ENCODE peak calls at places on chromosomes 4 and X, in four cellular contexts. One of them, this sample, is unnamed.

GRCh38 chrX:124346064-124346876 is at the start of gene SH2D1A:
- DNase-seq in suprapubic skin: no peak
- DNase-seq in astrocyte of the spinal cord: no peak
- DNase-seq in foreskin fibroblast: no peak
- DNase-seq in this sample: no peak

GRCh38 chrX:333611-334311 is 15.2 kb upstream of the GTPBP6 start:
- DNase-seq in suprapubic skin: no peak
- DNase-seq in astrocyte of the spinal cord: no peak
- DNase-seq in foreskin fibroblast: no peak
- DNase-seq in this sample: no peak

GRCh38 chr4:7359302-7360063 is 75.2 kb downstream of the PSAPL1 start:
- DNase-seq in suprapubic skin: no peak
- DNase-seq in astrocyte of the spinal cord: no peak
- DNase-seq in foreskin fibroblast: no peak
- DNase-seq in this sample: no peak

GRCh38 chr4:55549888-55550287 is 3.2 kb upstream of the CLOCK start:
- DNase-seq in suprapubic skin: no peak
- DNase-seq in astrocyte of the spinal cord: peak; percentile 90
- DNase-seq in foreskin fibroblast: peak; percentile 50
- DNase-seq in this sample: peak; percentile 74

GRCh38 chrX:39974228-39974627 is 123.5 kb downstream of the BCOR start:
- DNase-seq in suprapubic skin: no peak
- DNase-seq in astrocyte of the spinal cord: no peak
- DNase-seq in foreskin fibroblast: no peak
- DNase-seq in this sample: no peak

GRCh38 chr4:38923746-38924145 is 56.1 kb downstream of the FAM114A1 start:
- DNase-seq in suprapubic skin: no peak
- DNase-seq in astrocyte of the spinal cord: no peak
- DNase-seq in foreskin fibroblast: no peak
- DNase-seq in this sample: no peak

GRCh38 chr4:147984065-147984777 is 252.3 kb downstream of the ARHGAP10 start:
- DNase-seq in suprapubic skin: no peak
- DNase-seq in astrocyte of the spinal cord: peak; percentile 55
- DNase-seq in foreskin fibroblast: peak; percentile 14
- DNase-seq in this sample: no peak

GRCh38 chr4:124953059-124953850 is 240.7 kb upstream of the ANKRD50 start:
- DNase-seq in suprapubic skin: no peak
- DNase-seq in astrocyte of the spinal cord: peak; percentile 82
- DNase-seq in foreskin fibroblast: peak; percentile 72
- DNase-seq in this sample: peak; percentile 28

GRCh38 chr4:107379054-107379869 is 340.8 kb downstream of the PAPSS1 start:
- DNase-seq in suprapubic skin: no peak
- DNase-seq in astrocyte of the spinal cord: peak; percentile 80
- DNase-seq in foreskin fibroblast: peak; percentile 11
- DNase-seq in this sample: peak; percentile 4

GRCh38 chr4:147928400-147928799 is 196.5 kb downstream of the ARHGAP10 start:
- DNase-seq in suprapubic skin: no peak
- DNase-seq in astrocyte of the spinal cord: peak; percentile 33
- DNase-seq in foreskin fibroblast: no peak
- DNase-seq in this sample: peak; percentile 24

GRCh38 chrX:153685179-153685536 is 2.6 kb upstream of the SLC6A8 start:
- DNase-seq in suprapubic skin: no peak
- DNase-seq in astrocyte of the spinal cord: no peak
- DNase-seq in foreskin fibroblast: no peak
- DNase-seq in this sample: no peak

GRCh38 chr4:83989835-83990234 is 453.9 kb downstream of the GPAT3 start:
- DNase-seq in suprapubic skin: no peak
- DNase-seq in astrocyte of the spinal cord: no peak
- DNase-seq in foreskin fibroblast: no peak
- DNase-seq in this sample: no peak

GRCh38 chr4:87071401-87071800 is 136.6 kb downstream of the AFF1 start:
- DNase-seq in suprapubic skin: no peak
- DNase-seq in astrocyte of the spinal cord: no peak
- DNase-seq in foreskin fibroblast: no peak
- DNase-seq in this sample: no peak

GRCh38 chrX:63561425-63561824 is 210.3 kb upstream of the SPIN4 start:
- DNase-seq in suprapubic skin: no peak
- DNase-seq in astrocyte of the spinal cord: no peak
- DNase-seq in foreskin fibroblast: no peak
- DNase-seq in this sample: no peak
- H3K4me3 ChIP-seq in suprapubic skin: peak overlapping the region; percentile 63
- H3K4me3 ChIP-seq in astrocyte of the spinal cord: peak overlapping the region; percentile 68
- H3K4me3 ChIP-seq in foreskin fibroblast: peak overlapping the region; percentile 85
- H3K4me3 ChIP-seq in this sample: peak overlapping the region; percentile 69

GRCh38 chrX:12702509-12703091 is 88.6 kb upstream of the PRPS2 start:
- DNase-seq in suprapubic skin: no peak
- DNase-seq in astrocyte of the spinal cord: no peak
- DNase-seq in foreskin fibroblast: no peak
- DNase-seq in this sample: no peak
- TF ChIP-seq CTCF in suprapubic skin: peak; percentile 11
- TF ChIP-seq CTCF in astrocyte of the spinal cord: peak; percentile 24
- TF ChIP-seq CTCF in foreskin fibroblast: no peak
- TF ChIP-seq CTCF in this sample: peak; percentile 25

GRCh38 chr4:90883519-90883918 is 756.3 kb downstream of the CCSER1 start:
- DNase-seq in suprapubic skin: no peak
- DNase-seq in astrocyte of the spinal cord: no peak
- DNase-seq in foreskin fibroblast: no peak
- DNase-seq in this sample: no peak
- H3K4me3 ChIP-seq in suprapubic skin: no peak overlapping the region
- H3K4me3 ChIP-seq in astrocyte of the spinal cord: no peak overlapping the region
- H3K4me3 ChIP-seq in foreskin fibroblast: no peak overlapping the region
- H3K4me3 ChIP-seq in this sample: no peak overlapping the region

GRCh38 chrX:7190157-7190556 is 42.2 kb upstream of the PUDP start:
- DNase-seq in suprapubic skin: no peak
- DNase-seq in astrocyte of the spinal cord: no peak
- DNase-seq in foreskin fibroblast: no peak
- DNase-seq in this sample: no peak

GRCh38 chrX:7192871-7193270 is 44.9 kb upstream of the PUDP start:
- DNase-seq in suprapubic skin: no peak
- DNase-seq in astrocyte of the spinal cord: no peak
- DNase-seq in foreskin fibroblast: no peak
- DNase-seq in this sample: no peak

GRCh38 chrX:7194606-7195005 is 46.7 kb upstream of the PUDP start:
- DNase-seq in suprapubic skin: no peak
- DNase-seq in astrocyte of the spinal cord: no peak
- DNase-seq in foreskin fibroblast: no peak
- DNase-seq in this sample: no peak

GRCh38 chrX:7191681-7192110 is 43.7 kb upstream of the PUDP start:
- DNase-seq in suprapubic skin: no peak
- DNase-seq in astrocyte of the spinal cord: no peak
- DNase-seq in foreskin fibroblast: no peak
- DNase-seq in this sample: no peak
- TF ChIP-seq CTCF in suprapubic skin: no peak
- TF ChIP-seq CTCF in astrocyte of the spinal cord: peak; percentile 18
- TF ChIP-seq CTCF in foreskin fibroblast: no peak
- TF ChIP-seq CTCF in this sample: peak; percentile 25

DNA sequence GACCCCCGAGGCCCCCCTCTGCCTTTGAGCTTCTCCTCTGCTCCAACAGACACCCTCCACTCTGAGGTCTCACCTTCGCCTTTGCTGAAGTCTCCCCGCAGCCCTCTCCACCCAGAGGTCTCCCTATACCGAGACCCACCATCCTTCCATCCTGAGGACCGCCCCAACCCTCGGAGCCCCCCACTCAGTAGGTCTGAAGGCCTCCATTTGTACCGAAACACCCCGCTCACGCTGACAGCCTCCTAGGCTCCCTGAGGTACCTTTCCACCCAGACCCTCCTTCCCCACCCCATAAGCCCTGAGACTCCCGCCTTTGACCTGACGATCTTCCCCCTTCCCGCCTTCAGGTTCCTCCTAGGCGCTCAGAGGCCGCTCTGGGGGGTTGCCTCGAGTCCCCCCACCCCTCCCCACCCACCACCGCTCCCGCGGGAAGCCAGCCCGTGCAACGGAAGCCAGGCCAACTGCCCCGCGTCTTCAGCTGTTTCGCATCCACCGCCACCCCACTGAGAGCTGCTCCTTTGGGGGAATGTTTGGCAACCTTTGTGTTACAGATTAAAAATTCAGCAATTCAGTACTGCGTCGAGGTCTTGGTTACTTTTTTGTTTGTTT is 5.0 kb downstream of the SOD3 start:
- DNase-seq in suprapubic skin: no peak
- DNase-seq in astrocyte of the spinal cord: no peak
- DNase-seq in foreskin fibroblast: no peak
- DNase-seq in this sample: no peak
- H3K4me3 ChIP-seq in suprapubic skin: peak overlapping the region; percentile 33
- H3K4me3 ChIP-seq in astrocyte of the spinal cord: peak overlapping the region; percentile 24
- H3K4me3 ChIP-seq in foreskin fibroblast: no peak overlapping the region
- H3K4me3 ChIP-seq in this sample: no peak overlapping the region

GRCh38 chr4:27624749-27625148 is 764.1 kb downstream of the STIM2 start:
- DNase-seq in suprapubic skin: no peak
- DNase-seq in astrocyte of the spinal cord: no peak
- DNase-seq in foreskin fibroblast: no peak
- DNase-seq in this sample: no peak
- TF ChIP-seq CTCF in suprapubic skin: no peak
- TF ChIP-seq CTCF in astrocyte of the spinal cord: no peak
- TF ChIP-seq CTCF in foreskin fibroblast: no peak
- TF ChIP-seq CTCF in this sample: no peak

DNA sequence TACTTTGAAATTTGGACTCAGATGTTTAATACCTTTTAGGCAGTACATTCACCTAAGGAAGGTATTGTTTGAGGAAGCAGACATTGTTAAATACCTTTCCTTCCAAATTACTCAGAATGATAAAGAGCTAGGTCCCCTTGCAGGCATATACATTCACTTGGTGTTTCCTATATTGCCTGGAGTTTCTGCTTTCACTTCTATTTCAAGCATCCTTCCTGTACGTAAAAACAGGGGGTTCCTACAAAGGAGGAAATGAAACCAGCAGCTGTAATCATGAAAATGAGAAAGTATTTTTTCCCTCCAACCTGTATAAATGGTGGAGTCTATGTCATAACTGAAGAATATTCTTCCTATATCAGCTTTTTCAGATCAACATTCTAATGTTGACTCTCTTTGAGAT is 90.4 kb upstream of the RASGEF1B start:
- DNase-seq in suprapubic skin: no peak
- DNase-seq in astrocyte of the spinal cord: no peak
- DNase-seq in foreskin fibroblast: no peak
- DNase-seq in this sample: no peak
- H3K4me3 ChIP-seq in suprapubic skin: no peak overlapping the region
- H3K4me3 ChIP-seq in astrocyte of the spinal cord: no peak overlapping the region
- H3K4me3 ChIP-seq in foreskin fibroblast: no peak overlapping the region
- H3K4me3 ChIP-seq in this sample: no peak overlapping the region

DNA sequence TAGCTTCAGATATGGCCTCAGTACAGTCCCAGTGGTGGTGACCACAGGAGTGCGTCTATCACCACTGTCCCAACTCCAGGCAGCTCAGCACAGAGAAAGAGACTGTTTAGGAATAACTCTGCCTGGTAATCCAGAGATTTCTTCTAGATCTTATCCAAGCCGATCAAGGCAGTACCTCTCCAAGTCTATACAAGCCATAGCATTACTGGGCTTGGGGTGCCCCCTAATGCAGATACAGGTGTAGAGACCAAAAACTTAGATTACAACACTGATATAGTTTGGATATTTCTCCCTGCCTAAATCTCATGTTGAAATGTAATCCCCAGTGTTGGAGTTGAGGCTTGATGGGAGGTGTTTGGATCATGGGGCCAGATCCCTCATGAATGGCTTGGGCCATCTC is 100.9 kb downstream of the PTCHD1 start:
- DNase-seq in suprapubic skin: no peak
- DNase-seq in astrocyte of the spinal cord: no peak
- DNase-seq in foreskin fibroblast: no peak
- DNase-seq in this sample: no peak
- TF ChIP-seq CTCF in suprapubic skin: no peak
- TF ChIP-seq CTCF in astrocyte of the spinal cord: no peak
- TF ChIP-seq CTCF in foreskin fibroblast: no peak
- TF ChIP-seq CTCF in this sample: no peak

This sample was measured in AG09309.